ENCODE peak calls at places on chromosomes 16 and 17, in six cellular contexts. U, K, E, Q, I and J are unnamed samples.

GRCh38 chr16:75420987-75421819 is 12.1 kb downstream of the CFDP1 start:
- DNase-seq in U (no peak), K (no peak), E (peak; percentile 56), Q (peak; percentile 49), I (peak; percentile 64), J (peak; percentile 91)

GRCh38 chr16:4685292-4685691 is 8.1 kb upstream of the NUDT16L1 start:
- DNase-seq in U (no peak), K (no peak), E (no peak), Q (no peak), I (no peak), J (no peak)

GRCh38 chr16:57600952-57601580 is 27.4 kb upstream of the ADGRG1 start:
- DNase-seq in U (no peak), K (no peak), E (no peak), Q (no peak), I (no peak), J (no peak)

GRCh38 chr16:82784567-82784956 is 157.8 kb downstream of the CDH13 start:
- DNase-seq in U (no peak), K (no peak), E (no peak), Q (no peak), I (no peak), J (no peak)

GRCh38 chr17:40651939-40652338 is 4.3 kb upstream of the SMARCE1 start:
- DNase-seq in U (no peak), K (no peak), E (no peak), Q (no peak), I (no peak), J (no peak)

GRCh38 chr17:44875761-44876160 is 23.5 kb downstream of the EFTUD2 start:
- DNase-seq in U (no peak), K (no peak), E (no peak), Q (no peak), I (no peak), J (no peak)

GRCh38 chr17:9021158-9021984 is at the start of gene NTN1:
- DNase-seq in U (peak; percentile 25), K (peak; percentile 17), E (peak; percentile 11), Q (peak; percentile 61), I (peak; percentile 62), J (peak; percentile 62)

GRCh38 chr16:27232061-27232841 is 28.9 kb downstream of the KDM8 start:
- DNase-seq in U (peak; percentile 90), K (no peak), E (no peak), Q (no peak), I (no peak), J (no peak)

GRCh38 chr16:73056383-73056782 is 8.5 kb upstream of the ZFHX3 start:
- DNase-seq in U (no peak), K (no peak), E (no peak), Q (no peak), I (no peak), J (peak; percentile 1)

GRCh38 chr17:76354317-76354729 is 607 bp upstream of the PRPSAP1 start:
- DNase-seq in U (no peak), K (no peak), E (no peak), Q (no peak), I (no peak), J (no peak)

GRCh38 chr17:29866746-29867404 is 63.2 kb downstream of the SSH2 start:
- DNase-seq in U (no peak), K (no peak), E (no peak), Q (no peak), I (no peak), J (no peak)

GRCh38 chr17:43118679-43119615 is 6.2 kb downstream of the BRCA1 start:
- DNase-seq in U (no peak), K (no peak), E (peak; percentile 14), Q (no peak), I (no peak), J (no peak)

GRCh38 chr17:27545562-27546229 is 85.3 kb upstream of the LGALS9 start:
- DNase-seq in U (no peak), K (no peak), E (peak; percentile 77), Q (no peak), I (no peak), J (no peak)

GRCh38 chr16:86680137-86680536 is 101.8 kb downstream of the FOXL1 start:
- DNase-seq in U (no peak), K (peak; percentile 16), E (peak; percentile 74), Q (peak; percentile 77), I (peak; percentile 91), J (no peak)

GRCh38 chr16:74984194-74984669 is 691 bp downstream of the WDR59 start:
- DNase-seq in U (peak; percentile 47), K (peak; percentile 5), E (no peak), Q (peak; percentile 35), I (peak; percentile 72), J (no peak)

GRCh38 chr16:30755955-30756780 is 5.7 kb downstream of the CFAP119 start:
- DNase-seq in U (no peak), K (no peak), E (no peak), Q (no peak), I (no peak), J (no peak)

GRCh38 chr16:6081320-6081976 is 983.9 kb upstream of the EEF2KMT start:
- DNase-seq in U (peak; percentile 36), K (peak; percentile 6), E (no peak), Q (peak; percentile 9), I (peak; percentile 8), J (peak; percentile 70)

GRCh38 chr17:72182256-72182890 is 61.6 kb downstream of the SOX9 start:
- DNase-seq in U (no peak), K (peak; percentile 16), E (no peak), Q (no peak), I (no peak), J (peak; percentile 57)

GRCh38 chr16:3798827-3799226 is 81.5 kb upstream of the TRAP1 start:
- DNase-seq in U (no peak), K (no peak), E (no peak), Q (no peak), I (no peak), J (no peak)

GRCh38 chr17:17748604-17749003 is 67.3 kb downstream of the RAI1 start:
- DNase-seq in U (no peak), K (no peak), E (no peak), Q (no peak), I (no peak), J (no peak)

GRCh38 chr17:17868637-17869522 is 32.1 kb upstream of the SREBF1 start:
- DNase-seq in U (no peak), K (no peak), E (peak; percentile 25), Q (no peak), I (no peak), J (peak; percentile 58)

GRCh38 chr16:21957687-21958346 is 4.7 kb downstream of the UQCRC2 start:
- DNase-seq in U (no peak), K (no peak), E (no peak), Q (no peak), I (no peak), J (no peak)

GRCh38 chr17:2936351-2936750 is 127.1 kb downstream of the OR1D5 start:
- DNase-seq in U (no peak), K (no peak), E (no peak), Q (no peak), I (no peak), J (no peak)

GRCh38 chr17:68387485-68387884 is 69.8 kb downstream of the WIPI1 start:
- DNase-seq in U (no peak), K (no peak), E (no peak), Q (no peak), I (no peak), J (no peak)
- H3K27ac ChIP-seq in U (no peak overlapping the region), K (no peak overlapping the region), E (no peak overlapping the region), Q (no peak overlapping the region), I (no peak overlapping the region), J (no peak overlapping the region)

DNA sequence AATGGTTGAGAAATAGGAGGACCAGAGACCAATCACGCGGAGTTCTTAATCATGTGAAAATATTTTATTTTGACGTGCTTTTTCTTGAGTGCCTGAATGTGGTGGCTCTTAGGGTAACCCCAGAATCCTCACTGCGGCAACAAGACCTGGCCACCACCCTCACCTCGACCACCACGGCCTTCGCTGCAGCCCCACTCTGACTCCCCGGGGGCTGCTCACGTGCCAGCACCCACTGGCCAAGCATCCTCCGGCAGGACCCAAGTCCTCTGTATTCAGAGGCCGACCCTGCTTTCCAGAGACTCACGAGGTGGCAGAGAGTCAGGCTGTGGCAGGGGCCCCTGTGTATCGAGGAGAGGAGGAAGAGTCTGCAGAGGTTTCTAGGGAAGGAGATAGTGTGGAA is 81.3 kb downstream of the ZNF778 start:
- DNase-seq in U (no peak), K (no peak), E (no peak), Q (no peak), I (no peak), J (peak; percentile 10)
- H3K79me2 ChIP-seq in U (peaks cover 4% of the 10 kb centered on the region), K (peaks cover 75% of the 10 kb centered on the region), E (peaks cover 74% of the 10 kb centered on the region), Q (peaks cover 93% of the 10 kb centered on the region), I (peaks cover 87% of the 10 kb centered on the region), J (peaks cover 83% of the 10 kb centered on the region)

DNA sequence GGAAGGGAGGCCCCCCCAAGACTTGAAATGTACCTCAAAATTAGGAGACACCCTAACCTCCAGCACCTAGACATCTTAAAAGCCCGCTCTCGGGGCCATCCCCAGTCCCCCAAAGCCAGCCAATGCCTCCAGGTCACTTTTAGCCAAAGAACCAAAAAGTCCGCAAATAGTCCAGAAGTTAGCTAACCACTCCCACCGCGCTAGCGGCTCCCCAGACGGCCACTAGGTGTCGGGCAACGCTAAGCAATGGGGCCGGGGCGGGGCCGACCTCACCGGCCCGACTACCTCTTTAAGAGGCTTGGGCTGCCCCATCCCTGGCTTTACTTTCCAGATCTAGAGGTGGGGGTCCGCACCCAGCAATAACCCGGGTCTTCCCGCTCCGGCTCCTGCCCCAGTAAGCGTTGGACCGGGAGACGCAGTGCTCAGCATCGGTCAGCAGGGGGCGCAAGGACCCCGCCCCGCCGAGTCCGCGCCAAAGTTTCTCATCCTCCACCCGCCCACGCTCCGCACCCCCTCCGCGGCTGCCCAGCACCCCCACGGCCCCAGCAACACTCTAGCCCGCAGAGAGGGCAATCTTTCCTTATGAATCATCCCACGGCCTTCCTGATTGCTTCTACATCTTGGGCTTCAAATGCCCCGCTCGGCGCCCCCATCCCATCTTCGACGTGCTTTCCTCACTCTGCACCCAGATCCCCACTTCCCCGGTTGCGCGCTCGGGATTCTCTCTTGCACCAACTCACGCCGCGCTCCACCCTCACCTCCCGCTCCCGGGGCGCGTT is 795 bp downstream of the COL1A1 start:
- DNase-seq in U (peak; percentile 85), K (peak; percentile 93), E (peak; percentile 96), Q (peak; percentile 80), I (peak; percentile 94), J (peak; percentile 95)
- H4K20me1 ChIP-seq in U (no peaks in the 10 kb centered on the region), K (no peaks in the 10 kb centered on the region), E (no peaks in the 10 kb centered on the region), Q (no peaks in the 10 kb centered on the region), I (no peaks in the 10 kb centered on the region), J (no peaks in the 10 kb centered on the region)

DNA sequence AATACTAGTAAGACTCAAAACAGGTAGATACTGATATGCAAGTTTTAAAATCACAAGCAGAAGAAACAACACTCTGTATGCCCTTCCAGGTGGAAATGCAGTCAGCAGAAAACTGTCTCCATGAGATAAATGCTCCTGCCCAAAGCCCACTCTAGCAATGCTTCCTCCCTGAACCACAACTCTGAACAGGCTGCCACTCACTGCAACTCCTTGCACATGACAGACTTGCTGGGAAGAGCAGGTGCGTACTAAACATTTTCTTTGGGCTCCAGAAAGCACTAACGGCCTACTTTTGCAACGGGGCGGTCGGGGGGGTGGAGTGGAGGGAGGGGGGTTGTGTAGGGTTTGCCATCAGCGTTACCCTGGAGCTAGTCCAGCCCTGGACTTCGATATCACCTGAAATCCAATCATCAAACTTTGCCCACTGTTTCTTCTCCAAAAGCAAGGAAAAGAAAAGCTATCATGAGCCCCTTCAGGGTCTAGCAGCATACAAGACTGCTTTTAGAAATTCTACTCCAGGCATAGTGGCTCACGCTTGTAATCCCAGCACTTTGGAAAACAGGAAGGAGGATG is 46.1 kb downstream of the ANKRD11 start:
- DNase-seq in U (no peak), K (no peak), E (no peak), Q (no peak), I (no peak), J (no peak)
- H3K27ac ChIP-seq in U (no peak overlapping the region), K (peak overlapping the region; percentile 22), E (no peak overlapping the region), Q (peak overlapping the region; percentile 93), I (no peak overlapping the region), J (peak overlapping the region; percentile 70)